ENCODE peak calls at places on chromosomes 7 and 10, in nine cellular contexts. Y is WTC11, L is astrocyte of the spinal cord, F is hepatocyte, S is dorsolateral prefrontal cortex, C is omental fat pad, B is A549, J is HCT116, G is foreskin fibroblast. H is an unnamed sample.

GRCh38 chr10:131804551-131805295 is 96.1 kb upstream of the PPP2R2D start:
- DNase-seq in L (no peak), F (no peak), G (no peak), S (no peak), J (no peak), B (no peak), C (no peak), Y (no peak), H (no peak)

GRCh38 chr10:103204353-103205255 is 11.5 kb upstream of the NT5C2 start:
- DNase-seq in C (no peak), F (peak), B (no peak), L (peak), S (peak), Y (peak), G (no peak), J (no peak), H (no peak)

GRCh38 chr10:127547997-127548396 is 1.1 kb upstream of the NPS start:
- DNase-seq in Y (no peak), L (no peak), G (no peak), F (no peak), C (no peak), S (no peak), B (no peak), J (no peak), H (no peak)

GRCh38 chr7:41255716-41256115 is 447.2 kb downstream of the INHBA start:
- DNase-seq in F (no peak), G (peak), Y (no peak), B (no peak), S (no peak), J (no peak), C (no peak), L (no peak), H (no peak)

GRCh38 chr10:86734209-86734988 is 22.0 kb upstream of the BMPR1A start:
- DNase-seq in Y (no peak), F (no peak), S (no peak), C (no peak), J (no peak), B (no peak), G (no peak), L (no peak), H (no peak)

GRCh38 chr10:42482411-42482810 is 156.0 kb downstream of the ZNF33B start:
- DNase-seq in C (no peak), S (no peak), F (no peak), J (no peak), Y (no peak), G (peak), L (no peak), B (no peak), H (no peak)

GRCh38 chr10:125555267-125555666 is 127.7 kb downstream of the TEX36 start:
- DNase-seq in Y (no peak), J (no peak), C (no peak), L (no peak), S (no peak), G (no peak), B (no peak), F (no peak), H (no peak)

GRCh38 chr10:119500796-119501195 is 41.7 kb downstream of the RGS10 start:
- DNase-seq in S (no peak), G (no peak), F (no peak), B (no peak), J (no peak), C (no peak), Y (no peak), L (no peak), H (no peak)

GRCh38 chr10:99598781-99599481 is 21.3 kb downstream of the SLC25A28 start:
- DNase-seq in B (no peak), J (no peak), C (no peak), L (no peak), Y (no peak), G (peak), S (no peak), F (no peak), H (no peak)

GRCh38 chr10:21534611-21535493 is 820 bp downstream of the MLLT10 start:
- DNase-seq in L (peak), C (no peak), B (peak), J (no peak), Y (peak), G (peak), F (peak), S (peak), H (peak)

GRCh38 chr10:89475567-89475966 is 59.8 kb downstream of the SLC16A12 start:
- DNase-seq in J (no peak), C (no peak), G (peak), F (no peak), B (no peak), L (peak), S (no peak), Y (no peak), H (no peak)

GRCh38 chr7:103851357-103851756 is 138.1 kb downstream of the RELN start:
- DNase-seq in C (no peak), B (no peak), J (no peak), G (peak), F (peak), Y (no peak), L (peak), S (no peak), H (peak)

GRCh38 chr7:130912086-130912909 is 178.3 kb upstream of the KLF14 start:
- DNase-seq in F (no peak), G (peak), B (no peak), Y (no peak), L (peak), C (no peak), S (no peak), J (no peak), H (peak)

GRCh38 chr7:69739906-69740545 is 141.8 kb downstream of the AUTS2 start:
- DNase-seq in Y (no peak), J (no peak), L (peak), G (peak), F (no peak), C (no peak), S (peak), B (no peak), H (no peak)

GRCh38 chr10:3782456-3783312 is 2.3 kb downstream of the KLF6 start:
- DNase-seq in S (peak), C (no peak), G (peak), F (peak), B (no peak), L (peak), J (no peak), Y (no peak), H (peak)

GRCh38 chr10:27822286-27822685 is 76.7 kb upstream of the MKX start:
- DNase-seq in C (no peak), J (no peak), S (no peak), L (no peak), G (no peak), F (peak), Y (no peak), B (no peak), H (no peak)

GRCh38 chr7:103571591-103571990 is 125.6 kb upstream of the SLC26A5 start:
- DNase-seq in G (no peak), L (no peak), S (no peak), F (no peak), J (no peak), C (no peak), B (no peak), Y (no peak), H (no peak)

GRCh38 chr10:71247306-71247705 is 34.9 kb downstream of the UNC5B start:
- DNase-seq in L (no peak), C (no peak), F (no peak), J (no peak), G (no peak), B (no peak), Y (no peak), S (no peak), H (peak)

GRCh38 chr10:43225787-43226153 is 41.1 kb downstream of the RASGEF1A start:
- DNase-seq in C (no peak), J (no peak), Y (peak), L (no peak), B (no peak), G (no peak), F (no peak), S (no peak), H (no peak)

GRCh38 chr10:104441601-104442000 is 88.0 kb downstream of the CFAP58 start:
- DNase-seq in L (peak), F (peak), G (peak), Y (no peak), S (no peak), B (no peak), J (no peak), C (no peak), H (peak)

GRCh38 chr7:90262438-90262837 is 17.5 kb downstream of the CFAP69 start:
- DNase-seq in Y (no peak), C (no peak), G (peak), F (peak), L (peak), B (peak), S (no peak), J (peak), H (peak)

GRCh38 chr7:4682621-4683042 is 537 bp downstream of the FOXK1 start:
- DNase-seq in S (peak), Y (peak), F (peak), G (peak), J (no peak), C (no peak), L (peak), B (no peak), H (peak)

GRCh38 chr10:35386594-35387174 is 50.4 kb downstream of the CCNY start:
- DNase-seq in L (peak), F (peak), G (peak), S (no peak), Y (no peak), B (no peak), J (no peak), C (no peak), H (peak)

GRCh38 chr7:130154131-130154500 is 51.1 kb downstream of the TMEM209 start:
- DNase-seq in B (no peak), F (no peak), Y (no peak), S (no peak), C (no peak), L (no peak), G (no peak), J (no peak), H (no peak)

GRCh38 chr7:24755541-24756416 is 1.5 kb downstream of the GSDME start:
- DNase-seq in Y (no peak), C (no peak), B (no peak), G (peak), L (peak), S (no peak), F (peak), J (no peak), H (peak)

GRCh38 chr7:127486654-127487053 is 94.1 kb upstream of the ZNF800 start:
- DNase-seq in G (no peak), S (no peak), L (no peak), Y (no peak), F (no peak), B (no peak), J (no peak), C (no peak), H (peak)

GRCh38 chr10:122127943-122128342 is 139.0 kb downstream of the TACC2 start:
- DNase-seq in L (peak), S (no peak), G (no peak), Y (no peak), J (no peak), B (no peak), C (no peak), F (peak), H (no peak)

GRCh38 chr10:30433286-30433778 is 652 bp upstream of the MAP3K8 start:
- DNase-seq in Y (peak), S (no peak), F (peak), J (peak), G (peak), L (peak), B (peak), C (peak), H (peak)

GRCh38 chr10:84256510-84257342 is 11.9 kb downstream of the RGR start:
- DNase-seq in G (peak), F (peak), B (peak), J (peak), L (peak), S (peak), C (no peak), Y (peak), H (peak)

GRCh38 chr10:48456361-48456804 is 148.5 kb downstream of the ARHGAP22 start:
- DNase-seq in S (peak), C (no peak), G (peak), L (no peak), B (no peak), F (peak), J (no peak), Y (no peak), H (no peak)

GRCh38 chr7:88092676-88092999 is 127.2 kb downstream of the SRI start:
- DNase-seq in S (no peak), B (no peak), J (no peak), G (no peak), L (no peak), F (no peak), C (no peak), Y (no peak), H (no peak)

DNA sequence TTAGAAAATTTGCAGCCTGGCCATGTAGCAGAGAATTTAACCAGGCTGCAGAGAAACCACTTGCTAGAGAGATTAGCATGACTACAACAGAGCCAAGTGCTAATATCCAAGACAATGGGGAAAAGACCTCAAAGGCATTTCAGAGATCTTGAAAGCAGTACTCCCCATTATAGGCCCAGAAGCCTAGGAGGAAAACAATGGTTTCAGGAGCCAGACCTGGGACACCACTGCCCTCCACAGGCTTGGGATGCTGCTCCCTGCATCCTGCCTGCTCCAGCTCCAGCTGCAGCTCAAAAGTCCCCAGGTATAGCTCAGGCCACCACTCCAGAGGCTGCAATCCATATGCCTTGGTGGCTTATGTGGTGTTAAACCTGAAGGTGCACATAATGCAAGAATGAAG is 101.5 kb upstream of the TMEM72 start:
- DNase-seq in G (peak), L (peak), J (no peak), F (no peak), S (no peak), B (no peak), C (no peak), Y (peak), H (peak)
- TF ChIP-seq CTCF in G (no peak), L (peak), J (no peak), F (no peak), S (no peak), B (no peak), C (no peak), Y (no peak), H (peak)

GRCh38 chr7:155837126-155837479 is 24.8 kb upstream of the SHH start:
- DNase-seq in F (no peak), L (no peak), Y (no peak), B (no peak), J (no peak), S (no peak), G (no peak), C (no peak), H (no peak)
- TF ChIP-seq CTCF in F (no peak), L (no peak), Y (no peak), B (no peak), J (no peak), S (no peak), G (no peak), C (no peak), H (no peak)

DNA sequence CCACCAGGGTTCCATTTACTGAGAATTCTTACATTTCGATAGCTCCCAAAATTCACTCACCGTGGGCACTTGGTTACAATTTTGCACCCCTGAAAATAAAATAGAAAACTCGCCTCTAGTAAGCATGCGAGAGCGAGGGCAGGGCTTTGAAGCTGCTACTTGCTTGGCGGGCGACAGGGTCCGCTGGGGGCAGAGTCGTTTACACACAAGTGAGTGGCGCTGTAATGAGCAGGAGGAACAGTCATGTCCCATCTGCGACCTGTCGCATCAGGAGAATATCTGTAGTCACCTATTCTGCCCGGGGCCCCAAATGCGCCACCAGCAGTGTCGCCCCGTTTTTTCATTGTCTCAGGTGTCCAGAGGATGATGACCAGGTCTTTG is 1.2 kb upstream of the MEOX2 start:
- DNase-seq in S (no peak), L (no peak), C (no peak), B (no peak), F (no peak), J (no peak), G (peak), Y (peak), H (no peak)
- TF ChIP-seq CTCF in S (no peak), L (no peak), C (no peak), B (no peak), F (no peak), J (no peak), G (no peak), Y (no peak), H (no peak)

GRCh38 chr7:142739927-142740492 is 9.3 kb upstream of the PRSS1 start:
- DNase-seq in J (peak), B (no peak), S (no peak), G (no peak), L (no peak), F (no peak), Y (no peak), C (no peak), H (no peak)
- TF ChIP-seq CTCF in J (no peak), B (no peak), S (no peak), G (no peak), L (peak), F (no peak), Y (no peak), C (no peak), H (no peak)

DNA sequence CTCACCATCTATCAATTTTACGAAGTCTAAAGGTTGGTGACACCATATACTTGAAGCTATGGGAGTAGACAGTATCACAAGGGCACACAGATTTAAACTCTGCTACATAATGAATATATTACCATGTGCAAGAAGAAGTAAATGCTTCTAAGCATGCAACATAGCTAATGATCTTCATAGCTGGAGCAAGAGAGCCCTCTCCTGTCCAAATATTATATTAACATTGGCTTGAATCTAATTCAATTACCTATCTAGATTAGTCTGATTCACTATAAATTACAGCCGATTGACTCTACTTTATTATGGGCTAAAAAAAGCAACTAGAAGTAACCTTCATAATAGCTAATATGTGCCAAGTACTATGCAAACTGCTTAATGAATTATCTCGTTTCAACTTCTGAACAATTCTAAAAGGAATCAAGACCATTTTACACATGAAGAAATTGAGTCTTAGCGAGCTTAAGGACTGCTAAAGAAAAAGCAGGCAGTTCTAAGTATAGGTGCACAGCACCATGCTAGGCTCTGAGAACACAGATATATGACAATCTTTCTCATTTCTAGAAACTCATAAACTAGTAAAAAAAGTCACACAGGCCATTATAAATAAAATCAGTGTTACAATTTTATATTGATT is 21.9 kb downstream of the FRA10AC1 start:
- DNase-seq in F (peak), G (peak), J (peak), C (no peak), Y (no peak), L (peak), S (no peak), B (peak), H (peak)
- TF ChIP-seq CTCF in F (peak), G (peak), J (peak), C (no peak), Y (no peak), L (peak), S (peak), B (peak), H (peak)

GRCh38 chr7:157515342-157516041 is 178.7 kb downstream of the DNAJB6 start:
- DNase-seq in S (no peak), B (no peak), F (no peak), C (no peak), J (no peak), Y (no peak), L (no peak), G (no peak), H (no peak)
- TF ChIP-seq CTCF in S (no peak), B (no peak), F (no peak), C (no peak), J (no peak), Y (no peak), L (no peak), G (no peak), H (no peak)

DNA sequence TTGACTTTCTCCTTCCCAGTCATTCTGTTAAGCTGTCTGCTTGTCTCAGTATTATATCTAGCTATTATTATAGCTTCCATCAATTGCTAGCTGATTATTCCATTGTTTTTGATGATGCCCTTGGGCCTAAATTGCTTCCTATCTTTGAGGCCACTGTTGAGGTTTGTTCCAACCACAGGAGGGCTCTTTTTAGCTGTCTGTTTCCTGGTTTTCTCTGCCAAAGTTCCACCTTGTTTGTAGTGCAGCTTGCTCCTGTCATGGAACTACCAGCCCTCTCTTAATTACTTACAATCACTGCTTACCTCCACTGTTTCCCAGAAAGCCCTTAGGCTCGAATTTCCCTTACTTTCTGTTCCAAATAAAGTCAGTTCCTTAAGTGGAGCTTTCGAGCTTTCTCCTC is 118.7 kb upstream of the SEC61G start:
- DNase-seq in G (peak), L (no peak), S (no peak), Y (no peak), B (no peak), C (no peak), J (peak), F (no peak), H (peak)
- TF ChIP-seq CTCF in G (no peak), L (no peak), S (no peak), Y (no peak), B (peak), C (no peak), J (peak), F (peak), H (peak)

GRCh38 chr7:91947948-91948347 is 7.3 kb downstream of the AKAP9 start:
- DNase-seq in L (no peak), G (no peak), J (no peak), F (no peak), C (no peak), S (no peak), B (no peak), Y (no peak), H (no peak)

GRCh38 chr7:91946549-91946948 is 5.9 kb downstream of the AKAP9 start:
- DNase-seq in F (no peak), L (no peak), Y (no peak), B (no peak), G (no peak), J (no peak), S (no peak), C (no peak), H (no peak)

GRCh38 chr7:91942312-91942711 is 1.6 kb downstream of the AKAP9 start:
- DNase-seq in J (no peak), G (no peak), Y (no peak), B (no peak), S (no peak), L (no peak), F (no peak), C (no peak), H (peak)

GRCh38 chr7:91949221-91950009 is 8.8 kb downstream of the AKAP9 start:
- DNase-seq in F (no peak), C (no peak), G (peak), J (no peak), L (peak), Y (no peak), S (no peak), B (no peak), H (peak)

DNA sequence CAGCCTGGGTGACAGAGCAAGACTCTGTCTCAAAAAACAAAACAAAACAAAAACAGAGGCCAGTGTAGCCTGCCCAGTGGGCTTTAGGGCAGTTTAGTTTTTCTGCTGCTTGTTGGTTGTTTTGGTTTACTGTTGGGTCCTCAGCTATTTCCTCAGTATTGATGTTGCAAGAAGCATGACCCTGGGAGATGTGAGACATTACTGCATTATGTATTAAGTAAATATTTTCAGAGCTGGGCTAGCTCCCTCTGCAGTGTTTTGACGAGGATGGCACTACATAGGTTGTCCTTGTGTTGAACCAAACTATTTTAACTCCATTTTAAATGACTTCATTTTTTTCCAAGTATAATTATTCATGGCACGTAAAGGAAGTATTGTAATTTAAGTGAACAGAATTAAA is 4.8 kb downstream of the AKAP9 start:
- DNase-seq in Y (no peak), C (no peak), S (no peak), G (peak), J (no peak), F (peak), B (peak), L (peak), H (peak)
- TF ChIP-seq CTCF in Y (no peak), C (no peak), S (no peak), G (peak), J (no peak), F (peak), B (peak), L (no peak), H (peak)

H was measured in epithelial cell of esophagus.